ENCODE peak calls at places on chromosome 9, in five cellular contexts. D is GM12878, K is H1, B is K562, Y is SK-N-SH. F is an unnamed sample.

GRCh38 chr9:98897745-98898144 is 46.0 kb upstream of the COL15A1 start:
- DNase-seq in K (no peak), B (peak), D (no peak), Y (no peak), F (no peak)

GRCh38 chr9:5562806-5563416 is 52.6 kb downstream of the PDCD1LG2 start:
- DNase-seq in D (no peak), B (no peak), Y (no peak), K (no peak), F (peak)

GRCh38 chr9:5052858-5053257 is 67.8 kb downstream of the JAK2 start:
- DNase-seq in D (no peak), Y (no peak), B (no peak), K (no peak), F (no peak)

GRCh38 chr9:38371495-38371894 is 21.0 kb upstream of the ALDH1B1 start:
- DNase-seq in B (peak), Y (no peak), D (peak), K (no peak), F (peak)

GRCh38 chr9:19471737-19472648 is 63.2 kb downstream of the ACER2 start:
- DNase-seq in B (peak), Y (peak), D (no peak), K (peak), F (no peak)

GRCh38 chr9:14018061-14018460 is 295.9 kb downstream of the NFIB start:
- DNase-seq in Y (no peak), K (no peak), D (no peak), B (no peak), F (no peak)

GRCh38 chr9:135224286-135224871 is 136.9 kb downstream of the OLFM1 start:
- DNase-seq in D (no peak), K (no peak), Y (no peak), B (no peak), F (peak)

GRCh38 chr9:35816708-35817107 is 1.9 kb upstream of the HINT2 start:
- DNase-seq in D (no peak), K (no peak), B (no peak), Y (peak), F (peak)

GRCh38 chr9:28688172-28688571 is 1114.9 kb upstream of the C9orf72 start:
- DNase-seq in D (no peak), K (no peak), Y (no peak), B (no peak), F (no peak)

GRCh38 chr9:129989740-129990139 is 53.2 kb downstream of the FNBP1 start:
- DNase-seq in B (no peak), K (no peak), Y (no peak), D (no peak), F (no peak)

GRCh38 chr9:72315089-72315509 is 49.9 kb downstream of the ZFAND5 start:
- DNase-seq in Y (no peak), K (no peak), D (no peak), B (no peak), F (no peak)

GRCh38 chr9:81819859-81820546 is 108.2 kb upstream of the SPATA31D4 start:
- DNase-seq in D (no peak), Y (no peak), B (no peak), K (no peak), F (no peak)

GRCh38 chr9:132997591-132997990 is 19.1 kb downstream of the GFI1B start:
- DNase-seq in K (no peak), Y (peak), B (peak), D (no peak), F (no peak)

GRCh38 chr9:83304686-83305085 is 233.5 kb downstream of the FRMD3 start:
- DNase-seq in B (no peak), D (no peak), K (no peak), Y (peak), F (no peak)

GRCh38 chr9:127053908-127054307 is 68.5 kb downstream of the ANGPTL2 start:
- DNase-seq in B (no peak), K (no peak), Y (no peak), D (no peak), F (no peak)

DNA sequence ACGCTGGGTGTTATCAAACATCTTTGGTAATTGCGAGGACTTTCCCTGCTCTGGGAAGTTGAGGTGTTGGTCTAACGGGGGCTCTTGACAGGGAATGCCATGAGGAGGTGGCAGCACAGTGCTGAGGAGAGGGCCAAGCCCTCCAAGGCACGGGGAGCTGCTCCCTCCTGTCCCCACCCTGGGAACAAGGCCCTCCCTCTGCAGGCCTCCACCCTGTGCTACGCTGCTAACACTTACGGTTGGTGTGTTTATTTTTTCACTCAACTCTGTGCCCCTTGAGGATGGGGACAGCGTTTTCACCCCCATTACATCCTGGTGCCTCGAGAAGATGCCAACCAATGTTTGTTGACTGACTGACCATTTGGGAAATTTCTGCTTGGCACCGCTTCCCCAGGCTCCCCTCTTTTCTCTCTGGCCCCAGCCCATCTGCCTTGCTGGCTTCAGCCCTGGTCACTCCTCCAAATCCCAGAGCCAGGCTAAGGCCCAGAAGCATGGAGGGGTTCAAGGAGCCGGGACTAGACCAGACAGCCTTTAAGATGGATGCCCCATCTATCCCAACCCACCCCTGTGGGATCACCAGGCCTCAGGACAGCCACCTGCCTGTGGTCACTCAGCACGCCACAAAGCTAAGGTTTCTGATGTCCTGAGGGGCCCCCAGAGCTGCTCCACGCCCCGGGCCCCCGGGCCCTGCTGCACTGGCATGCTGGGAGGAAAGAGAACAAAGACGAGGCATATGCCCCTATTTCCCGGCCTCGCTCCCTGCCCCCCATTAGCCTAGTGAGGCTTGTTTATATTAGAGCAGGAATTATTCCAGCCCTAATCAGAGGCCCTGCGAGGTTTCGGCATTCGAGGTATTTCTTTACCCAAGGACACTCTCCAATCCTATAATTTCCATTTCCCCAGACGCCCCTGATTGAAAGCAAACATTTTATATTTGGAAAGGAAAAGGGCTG is 125.6 kb downstream of the BARX1 start:
- DNase-seq in K (no peak), B (no peak), Y (peak), D (no peak), F (no peak)
- TF ChIP-seq JUND in K (no peak), B (no peak), Y (no peak), D (no peak), F (no peak)

DNA sequence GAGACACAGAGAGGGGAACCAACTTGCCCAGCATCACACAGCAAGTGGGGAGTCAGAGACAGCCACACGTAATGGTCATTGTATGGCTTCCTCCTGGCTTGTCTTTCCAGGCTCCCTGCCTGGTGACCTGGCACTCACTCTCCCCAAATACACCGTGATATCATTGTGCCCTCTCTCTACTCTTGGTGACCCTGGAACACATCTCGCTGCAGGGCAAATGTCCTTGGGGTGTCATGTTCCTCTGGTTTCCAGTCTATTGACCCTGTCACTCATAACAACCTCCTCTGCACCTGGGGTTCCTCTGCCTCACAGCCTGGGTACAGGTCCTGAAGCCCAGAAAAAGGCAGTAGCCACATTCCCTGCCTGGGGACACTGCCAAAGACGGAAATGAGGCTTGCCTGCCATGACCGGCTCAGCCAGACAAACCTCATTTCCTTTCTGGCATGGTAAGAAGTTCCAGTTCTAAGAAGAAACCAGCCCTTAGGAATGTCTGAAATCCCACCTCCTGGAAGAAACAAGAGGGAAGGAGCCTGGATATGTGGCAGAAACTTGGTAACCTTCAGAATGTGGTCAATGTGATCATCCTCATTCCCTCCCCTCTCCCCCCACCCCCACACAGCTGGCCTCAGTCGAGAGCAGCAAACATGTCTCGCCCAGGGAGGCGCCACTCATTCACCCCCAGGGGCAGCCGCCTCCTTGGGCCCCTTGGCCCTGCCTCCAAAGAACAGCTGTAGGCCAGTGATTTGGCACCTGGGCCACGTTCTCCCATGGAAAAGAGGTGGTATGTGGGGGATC is 30.6 kb upstream of the SMU1 start:
- DNase-seq in B (peak), K (no peak), Y (no peak), D (no peak), F (no peak)
- TF ChIP-seq JUND in B (no peak), K (no peak), Y (no peak), D (no peak), F (no peak)

GRCh38 chr9:77789891-77790290 is 141.8 kb upstream of the GNA14 start:
- DNase-seq in Y (no peak), K (no peak), B (no peak), D (no peak), F (no peak)
- TF ChIP-seq JUND in Y (no peak), K (no peak), B (no peak), D (no peak), F (no peak)

DNA sequence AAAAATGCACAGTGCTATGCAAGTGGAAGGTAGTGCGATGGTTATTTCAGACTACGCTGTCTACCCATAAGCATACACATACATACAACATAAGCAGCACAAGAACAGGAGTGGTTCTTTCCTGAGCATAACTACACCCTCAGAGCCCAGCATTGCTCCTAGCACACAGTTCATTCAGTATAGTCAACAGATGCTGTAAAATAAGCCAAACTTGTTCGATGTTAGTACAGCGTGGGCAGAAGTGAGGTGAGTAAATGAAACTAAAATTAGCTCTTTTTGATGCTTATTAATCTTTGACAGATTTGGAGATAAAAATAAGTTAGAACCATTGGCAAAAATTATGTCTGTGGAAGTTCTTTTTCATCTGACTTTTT is 47.8 kb downstream of the S1PR3 start:
- DNase-seq in K (no peak), Y (no peak), D (no peak), B (no peak), F (no peak)
- TF ChIP-seq JUND in K (no peak), Y (no peak), D (no peak), B (no peak), F (no peak)

GRCh38 chr9:106287108-106287631 is 575.8 kb upstream of the ZNF462 start:
- DNase-seq in K (no peak), Y (peak), D (no peak), B (no peak), F (no peak)

GRCh38 chr9:106284300-106284699 is 578.7 kb upstream of the ZNF462 start:
- DNase-seq in K (no peak), Y (peak), B (no peak), D (no peak), F (peak)

GRCh38 chr9:106288689-106289088 is 574.3 kb upstream of the ZNF462 start:
- DNase-seq in D (no peak), Y (no peak), B (no peak), K (no peak), F (no peak)

GRCh38 chr9:106286249-106286648 is 576.7 kb upstream of the ZNF462 start:
- DNase-seq in B (no peak), K (no peak), Y (peak), D (no peak), F (no peak)
- TF ChIP-seq JUND in B (no peak), K (no peak), Y (no peak), D (no peak), F (no peak)

GRCh38 chr9:136403538-136403914 is 3.6 kb upstream of the SNAPC4 start:
- DNase-seq in B (no peak), D (peak), K (no peak), Y (no peak), F (no peak)
- TF ChIP-seq JUND in B (no peak), D (no peak), K (no peak), Y (no peak), F (no peak)

GRCh38 chr9:124869466-124869985 is 7.6 kb downstream of the ARPC5L start:
- DNase-seq in K (no peak), Y (peak), D (no peak), B (no peak), F (no peak)
- TF ChIP-seq JUND in K (no peak), Y (no peak), D (no peak), B (no peak), F (no peak)

GRCh38 chr9:16103613-16104012 is 550.8 kb downstream of the CCDC171 start:
- DNase-seq in D (no peak), Y (no peak), B (no peak), K (no peak), F (no peak)
- TF ChIP-seq JUND in D (no peak), Y (no peak), B (no peak), K (no peak), F (no peak)

GRCh38 chr9:69004836-69005235 is 9.1 kb downstream of the PRKACG start:
- DNase-seq in D (no peak), K (no peak), Y (no peak), B (no peak), F (peak)
- TF ChIP-seq JUND in D (no peak), K (no peak), Y (no peak), B (no peak), F (no peak)